ENCODE peak calls at places on chromosomes 7 and 10, in four cellular contexts. One of them, this sample, is unnamed.

GRCh38 chr7:107164092-107164491 is 4.7 kb upstream of the HBP1 start:
- DNase-seq in IMR-90: peak; percentile 37
- DNase-seq in K562: no peak
- DNase-seq in GM12878: no peak
- DNase-seq in this sample: peak; percentile 61

GRCh38 chr10:131815366-131816156 is 85.2 kb upstream of the PPP2R2D start:
- DNase-seq in GM12878: no peak
- DNase-seq in IMR-90: no peak
- DNase-seq in K562: no peak
- DNase-seq in this sample: no peak

GRCh38 chr10:6409982-6410694 is 169.9 kb downstream of the PRKCQ start:
- DNase-seq in IMR-90: peak; percentile 76
- DNase-seq in K562: no peak
- DNase-seq in GM12878: no peak
- DNase-seq in this sample: peak; percentile 21

GRCh38 chr10:124339951-124340760 is 78.6 kb downstream of the OAT start:
- DNase-seq in K562: no peak
- DNase-seq in GM12878: no peak
- DNase-seq in IMR-90: peak; percentile 64
- DNase-seq in this sample: peak; percentile 19

GRCh38 chr7:124643196-124643850 is 122.3 kb downstream of the GPR37 start:
- DNase-seq in K562: no peak
- DNase-seq in IMR-90: no peak
- DNase-seq in GM12878: no peak
- DNase-seq in this sample: no peak

GRCh38 chr7:98119257-98119918 is 12.7 kb downstream of the LMTK2 start:
- DNase-seq in IMR-90: peak; percentile 79
- DNase-seq in GM12878: no peak
- DNase-seq in K562: no peak
- DNase-seq in this sample: no peak

GRCh38 chr10:29646238-29646902 is 11.6 kb upstream of the SVIL start:
- DNase-seq in GM12878: no peak
- DNase-seq in IMR-90: peak; percentile 36
- DNase-seq in K562: no peak
- DNase-seq in this sample: peak; percentile 41

GRCh38 chr10:132544744-132545658 is 7.4 kb downstream of the INPP5A start:
- DNase-seq in GM12878: no peak
- DNase-seq in K562: peak; percentile 17
- DNase-seq in IMR-90: no peak
- DNase-seq in this sample: no peak

GRCh38 chr10:96814264-96814663 is 17.8 kb upstream of the LCOR start:
- DNase-seq in K562: no peak
- DNase-seq in IMR-90: peak; percentile 86
- DNase-seq in GM12878: no peak
- DNase-seq in this sample: no peak

GRCh38 chr7:26153246-26153822 is 1.3 kb downstream of the NFE2L3 start:
- DNase-seq in IMR-90: no peak
- DNase-seq in GM12878: no peak
- DNase-seq in K562: no peak
- DNase-seq in this sample: peak; percentile 29

GRCh38 chr7:102935450-102936110 is 22.8 kb downstream of the LRRC17 start:
- DNase-seq in IMR-90: no peak
- DNase-seq in K562: no peak
- DNase-seq in GM12878: no peak
- DNase-seq in this sample: no peak

GRCh38 chr7:130942211-130942964 is 208.4 kb upstream of the KLF14 start:
- DNase-seq in K562: peak; percentile 58
- DNase-seq in GM12878: no peak
- DNase-seq in IMR-90: peak; percentile 86
- DNase-seq in this sample: peak; percentile 31
- H3K4me1 ChIP-seq in K562: peaks cover 18% of the 10 kb centered on the region
- H3K4me1 ChIP-seq in GM12878: peaks cover 30% of the 10 kb centered on the region
- H3K4me1 ChIP-seq in IMR-90: peaks cover 15% of the 10 kb centered on the region
- H3K4me1 ChIP-seq in this sample: peaks cover 13% of the 10 kb centered on the region

DNA sequence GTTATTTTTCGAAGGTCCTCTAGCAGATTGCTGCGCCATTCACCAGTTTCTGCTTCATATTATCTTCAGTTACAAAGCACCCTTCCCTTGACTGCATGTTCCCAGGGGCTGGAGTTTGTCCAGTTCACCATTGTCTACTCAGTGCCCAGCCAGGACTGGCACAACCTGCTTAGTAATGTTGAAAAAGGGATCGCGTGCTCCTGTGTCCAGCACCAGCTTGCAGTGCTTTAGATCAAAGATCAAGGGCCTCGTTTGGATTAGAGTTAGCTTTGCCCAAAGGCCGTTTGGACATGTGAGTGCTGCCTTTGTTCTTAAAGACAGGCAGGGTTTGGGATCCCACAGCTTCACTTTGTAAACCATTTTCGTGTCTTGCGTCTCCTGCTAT is 867 bp downstream of the ATP6V0E2 start:
- DNase-seq in K562: no peak
- DNase-seq in GM12878: no peak
- DNase-seq in IMR-90: no peak
- DNase-seq in this sample: no peak
- TF ChIP-seq FOS in K562: no peak
- TF ChIP-seq FOS in GM12878: no peak
- TF ChIP-seq FOS in IMR-90: no peak
- TF ChIP-seq FOS in this sample: no peak

GRCh38 chr10:44956176-44956575 is 3.4 kb upstream of the RASSF4 start:
- DNase-seq in IMR-90: no peak
- DNase-seq in K562: no peak
- DNase-seq in GM12878: no peak
- DNase-seq in this sample: no peak

GRCh38 chr10:44952779-44953231 is 6.8 kb upstream of the RASSF4 start:
- DNase-seq in K562: no peak
- DNase-seq in IMR-90: no peak
- DNase-seq in GM12878: no peak
- DNase-seq in this sample: no peak

GRCh38 chr10:44954962-44955361 is 4.6 kb upstream of the RASSF4 start:
- DNase-seq in GM12878: no peak
- DNase-seq in K562: no peak
- DNase-seq in IMR-90: no peak
- DNase-seq in this sample: no peak

GRCh38 chr10:44956717-44957706 is 2.6 kb upstream of the RASSF4 start:
- DNase-seq in IMR-90: no peak
- DNase-seq in K562: no peak
- DNase-seq in GM12878: no peak
- DNase-seq in this sample: no peak

DNA sequence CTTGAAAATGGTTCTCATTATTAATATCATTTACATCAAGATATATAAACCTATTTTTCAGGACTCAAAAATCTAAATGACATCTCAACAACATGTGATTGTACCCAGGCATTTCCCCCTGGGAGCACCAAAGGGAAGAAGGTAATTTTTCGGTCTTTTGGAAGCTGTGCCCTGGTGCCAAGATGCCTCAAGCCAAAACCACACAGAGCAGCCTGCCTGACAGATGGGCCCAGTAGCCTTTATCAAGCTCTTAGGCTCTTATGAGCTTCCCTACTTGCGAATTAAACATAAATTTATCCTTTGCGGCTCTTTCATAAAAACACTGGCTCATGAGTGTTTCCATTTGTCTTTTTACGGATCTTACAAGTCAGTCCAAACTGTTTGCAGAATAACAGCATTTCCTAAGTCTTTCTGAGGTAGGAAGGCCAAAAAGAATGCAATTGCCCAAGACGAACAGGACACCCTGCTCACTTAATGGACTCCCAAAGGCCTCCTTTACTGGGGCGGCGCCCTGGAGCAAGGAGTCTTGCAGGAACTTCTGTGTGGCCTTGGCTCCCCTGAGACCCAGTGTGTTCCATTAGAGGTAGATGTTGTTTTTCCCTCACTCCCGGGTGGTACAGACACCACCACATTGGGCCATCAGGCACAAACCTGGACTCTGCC is 4.1 kb upstream of the RASSF4 start:
- DNase-seq in K562: no peak
- DNase-seq in IMR-90: no peak
- DNase-seq in GM12878: no peak
- DNase-seq in this sample: no peak
- H3K4me1 ChIP-seq in K562: peaks cover 8% of the 10 kb centered on the region
- H3K4me1 ChIP-seq in IMR-90: peaks cover 13% of the 10 kb centered on the region
- H3K4me1 ChIP-seq in GM12878: peaks cover 12% of the 10 kb centered on the region
- H3K4me1 ChIP-seq in this sample: peaks cover 11% of the 10 kb centered on the region

GRCh38 chr10:61765176-61766087 is 102.7 kb downstream of the CABCOCO1 start:
- DNase-seq in IMR-90: no peak
- DNase-seq in K562: peak; percentile 83
- DNase-seq in GM12878: no peak
- DNase-seq in this sample: peak; percentile 62
- TF ChIP-seq FOS in IMR-90: no peak
- TF ChIP-seq FOS in K562: no peak
- TF ChIP-seq FOS in GM12878: no peak
- TF ChIP-seq FOS in this sample: no peak

GRCh38 chr10:79099898-79100448 is 31.2 kb downstream of the ZMIZ1 start:
- DNase-seq in K562: no peak
- DNase-seq in IMR-90: no peak
- DNase-seq in GM12878: no peak
- DNase-seq in this sample: no peak
- H3K4me1 ChIP-seq in K562: peaks cover 28% of the 10 kb centered on the region
- H3K4me1 ChIP-seq in IMR-90: peaks cover 79% of the 10 kb centered on the region
- H3K4me1 ChIP-seq in GM12878: peaks cover 42% of the 10 kb centered on the region
- H3K4me1 ChIP-seq in this sample: peaks cover 10% of the 10 kb centered on the region

DNA sequence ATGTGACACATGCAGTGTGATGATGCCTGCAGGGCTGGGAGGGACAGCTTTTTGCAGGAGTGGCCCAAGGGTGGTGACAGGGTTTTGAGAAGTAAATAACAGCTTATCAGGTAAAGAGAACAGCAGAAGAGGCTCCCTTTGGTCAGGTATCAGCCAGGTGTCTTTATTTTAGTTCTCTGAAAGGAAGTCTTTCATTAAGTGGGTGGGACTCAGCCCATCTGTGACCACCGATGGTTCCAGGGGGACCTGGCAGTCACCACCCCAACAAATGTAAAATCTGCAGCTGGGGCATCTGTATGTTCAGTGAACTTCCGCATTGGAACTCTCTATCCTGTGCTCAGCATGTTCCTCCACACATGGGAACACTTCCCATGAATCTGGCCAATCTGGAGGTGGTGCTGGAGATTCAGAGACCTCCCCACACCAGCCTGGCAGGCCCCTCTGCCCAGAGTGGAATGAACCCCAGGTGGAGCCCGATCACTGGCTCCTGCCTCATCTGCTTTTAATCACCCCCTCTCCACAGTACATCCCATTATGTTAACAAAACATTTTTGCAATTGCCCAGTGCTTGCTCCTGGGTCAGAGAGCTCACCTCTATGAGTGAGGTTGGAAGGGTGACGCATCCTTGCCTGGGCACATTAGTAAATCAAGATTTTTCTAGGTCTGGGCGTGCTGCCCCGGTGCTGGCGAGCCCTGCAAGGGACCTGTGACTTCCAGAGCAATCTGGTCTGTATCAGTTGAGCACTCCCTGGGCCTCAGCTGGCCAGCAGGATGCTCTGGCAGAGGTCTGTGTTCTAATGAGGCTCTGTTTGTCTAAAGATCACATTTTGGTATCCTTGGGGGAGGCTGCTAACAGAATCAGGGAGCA is 140.4 kb upstream of the GDF10 start:
- DNase-seq in GM12878: no peak
- DNase-seq in IMR-90: no peak
- DNase-seq in K562: no peak
- DNase-seq in this sample: no peak
- TF ChIP-seq FOS in GM12878: no peak
- TF ChIP-seq FOS in IMR-90: no peak
- TF ChIP-seq FOS in K562: no peak
- TF ChIP-seq FOS in this sample: no peak

GRCh38 chr7:116732788-116733709 is 61.1 kb downstream of the MET start:
- DNase-seq in GM12878: no peak
- DNase-seq in IMR-90: no peak
- DNase-seq in K562: no peak
- DNase-seq in this sample: no peak

GRCh38 chr7:116733924-116734591 is 62.1 kb downstream of the MET start:
- DNase-seq in IMR-90: no peak
- DNase-seq in GM12878: no peak
- DNase-seq in K562: no peak
- DNase-seq in this sample: no peak

GRCh38 chr7:116731737-116732335 is 59.8 kb downstream of the MET start:
- DNase-seq in GM12878: no peak
- DNase-seq in IMR-90: no peak
- DNase-seq in K562: no peak
- DNase-seq in this sample: no peak

GRCh38 chr7:116736927-116737715 is 65.1 kb downstream of the MET start:
- DNase-seq in GM12878: no peak
- DNase-seq in IMR-90: peak; percentile 48
- DNase-seq in K562: no peak
- DNase-seq in this sample: peak; percentile 90

DNA sequence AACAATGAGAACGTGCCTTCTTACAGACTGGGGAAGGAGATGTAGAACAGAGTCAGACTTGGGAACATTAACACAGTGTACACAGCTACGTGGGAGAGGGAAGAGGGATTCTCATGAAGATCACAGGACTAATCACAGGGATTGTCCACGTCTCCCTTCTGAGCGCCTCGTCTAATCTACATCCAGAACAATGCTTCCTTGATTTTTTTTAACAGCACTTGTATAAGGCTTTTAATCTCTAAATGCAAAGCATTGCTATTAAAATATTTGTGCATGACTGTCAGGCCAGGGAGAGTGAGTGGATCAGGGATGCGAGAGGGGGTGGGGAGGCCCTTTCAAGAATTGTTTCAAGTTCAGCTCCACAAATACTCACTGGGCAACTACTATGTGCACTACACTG is 62.7 kb downstream of the MET start:
- DNase-seq in IMR-90: no peak
- DNase-seq in K562: no peak
- DNase-seq in GM12878: no peak
- DNase-seq in this sample: no peak
- H3K4me1 ChIP-seq in IMR-90: peaks cover 8% of the 10 kb centered on the region
- H3K4me1 ChIP-seq in K562: no peaks in the 10 kb centered on the region
- H3K4me1 ChIP-seq in GM12878: no peaks in the 10 kb centered on the region
- H3K4me1 ChIP-seq in this sample: peaks cover 44% of the 10 kb centered on the region

GRCh38 chr10:60646966-60647796 is 131.1 kb upstream of the CDK1 start:
- DNase-seq in K562: peak; percentile 38
- DNase-seq in GM12878: peak; percentile 17
- DNase-seq in IMR-90: peak; percentile 69
- DNase-seq in this sample: peak; percentile 65
- TF ChIP-seq FOS in K562: no peak
- TF ChIP-seq FOS in GM12878: no peak
- TF ChIP-seq FOS in IMR-90: no peak
- TF ChIP-seq FOS in this sample: no peak